ENCODE peak calls at places on chromosomes 12 and 14, in seven cellular contexts. W, U, D, V, T, R and Y are unnamed samples.

GRCh38 chr12:48929551-48929950 is 4.3 kb upstream of the FKBP11 start:
- DNase-seq in R (no peak), D (no peak), V (no peak), W (no peak), U (no peak), T (no peak), Y (no peak)

GRCh38 chr14:69012251-69012953 is 33.3 kb upstream of the ACTN1 start:
- DNase-seq in V (no peak), U (no peak), D (no peak), T (no peak), R (no peak), W (no peak), Y (no peak)

GRCh38 chr14:64684091-64684490 is 20.1 kb upstream of the PLEKHG3 start:
- DNase-seq in U (no peak), R (no peak), T (peak; percentile 65), W (no peak), V (no peak), D (no peak), Y (no peak)

GRCh38 chr14:102927346-102927877 is 4.9 kb downstream of the AMN start:
- DNase-seq in D (no peak), V (peak; percentile 39), R (no peak), U (peak; percentile 73), T (no peak), W (no peak), Y (no peak)

GRCh38 chr12:572532-572899 is 90.7 kb downstream of the NINJ2 start:
- DNase-seq in W (no peak), T (no peak), D (no peak), R (no peak), V (peak; percentile 21), U (peak; percentile 23), Y (no peak)

GRCh38 chr12:110543252-110543959 is 39.7 kb downstream of the PPTC7 start:
- DNase-seq in R (no peak), W (peak; percentile 92), T (peak; percentile 89), D (no peak), V (no peak), U (peak; percentile 91), Y (no peak)

GRCh38 chr12:80807640-80808288 is 91.1 kb downstream of the MYF5 start:
- DNase-seq in W (no peak), T (no peak), D (no peak), V (no peak), R (no peak), U (no peak), Y (no peak)

GRCh38 chr14:99945732-99946651 is 119.2 kb upstream of the EVL start:
- DNase-seq in T (no peak), R (no peak), V (no peak), W (no peak), U (no peak), D (no peak), Y (no peak)

GRCh38 chr14:69002069-69002468 is 23.0 kb upstream of the ACTN1 start:
- DNase-seq in R (peak; percentile 8), D (no peak), W (peak; percentile 56), U (peak; percentile 56), T (no peak), V (no peak), Y (no peak)

GRCh38 chr12:18595406-18595805 is 142.4 kb downstream of the PLCZ1 start:
- DNase-seq in D (no peak), V (no peak), R (no peak), W (no peak), U (no peak), T (no peak), Y (no peak)

GRCh38 chr14:78088941-78089340 is 81.2 kb upstream of the NRXN3 start:
- DNase-seq in R (no peak), W (no peak), U (no peak), T (no peak), D (no peak), V (no peak), Y (no peak)

GRCh38 chr12:101862245-101862644 is 15.1 kb upstream of the DRAM1 start:
- DNase-seq in R (no peak), V (no peak), T (no peak), W (no peak), D (no peak), U (no peak), Y (no peak)

GRCh38 chr12:4909397-4909733 is 340 bp upstream of the KCNA1 start:
- DNase-seq in T (no peak), R (peak; percentile 42), W (no peak), V (no peak), D (no peak), U (no peak), Y (no peak)

GRCh38 chr14:99687284-99688209 is 3.4 kb downstream of the CYP46A1 start:
- DNase-seq in W (no peak), D (peak; percentile 67), R (peak; percentile 28), V (peak; percentile 15), T (no peak), U (no peak), Y (no peak)

GRCh38 chr14:44833376-44833775 is 128.4 kb downstream of the KLHL28 start:
- DNase-seq in U (no peak), W (no peak), R (no peak), V (peak; percentile 24), D (no peak), T (no peak), Y (no peak)

GRCh38 chr12:94553130-94553519 is 93.5 kb upstream of the CEP83 start:
- DNase-seq in U (no peak), T (no peak), R (no peak), D (no peak), V (peak; percentile 51), W (no peak), Y (no peak)

GRCh38 chr12:126898562-126898961 is 1368.4 kb upstream of the TMEM132C start:
- DNase-seq in V (no peak), T (no peak), R (no peak), D (no peak), W (no peak), U (no peak), Y (no peak)

GRCh38 chr12:2958432-2959193 is 584 bp upstream of the TEAD4 start:
- DNase-seq in R (peak; percentile 66), W (peak; percentile 80), V (peak; percentile 33), U (peak; percentile 54), D (no peak), T (peak; percentile 65), Y (peak; percentile 84)

GRCh38 chr12:79174656-79175055 is 310.1 kb downstream of the SYT1 start:
- DNase-seq in T (no peak), V (peak; percentile 42), R (no peak), W (no peak), D (peak; percentile 4), U (no peak), Y (no peak)

GRCh38 chr12:112116232-112117060 is 7.9 kb upstream of the NAA25 start:
- DNase-seq in W (peak; percentile 87), T (peak; percentile 72), R (peak; percentile 60), D (peak; percentile 75), U (peak; percentile 69), V (peak; percentile 23), Y (no peak)

GRCh38 chr14:96051231-96051630 is 12.1 kb downstream of the C14orf132 start:
- DNase-seq in W (no peak), T (no peak), D (no peak), R (no peak), U (no peak), V (no peak), Y (no peak)

GRCh38 chr14:96051642-96052540 is 12.7 kb downstream of the C14orf132 start:
- DNase-seq in V (peak; percentile 12), U (peak; percentile 18), R (no peak), D (peak; percentile 64), W (no peak), T (no peak), Y (no peak)

GRCh38 chr14:96053236-96053599 is 14.1 kb downstream of the C14orf132 start:
- DNase-seq in U (no peak), V (no peak), T (no peak), R (no peak), D (no peak), W (no peak), Y (no peak)

GRCh38 chr14:96053600-96054381 is 14.6 kb downstream of the C14orf132 start:
- DNase-seq in D (no peak), T (no peak), V (no peak), R (no peak), W (peak; percentile 76), U (no peak), Y (no peak)

DNA sequence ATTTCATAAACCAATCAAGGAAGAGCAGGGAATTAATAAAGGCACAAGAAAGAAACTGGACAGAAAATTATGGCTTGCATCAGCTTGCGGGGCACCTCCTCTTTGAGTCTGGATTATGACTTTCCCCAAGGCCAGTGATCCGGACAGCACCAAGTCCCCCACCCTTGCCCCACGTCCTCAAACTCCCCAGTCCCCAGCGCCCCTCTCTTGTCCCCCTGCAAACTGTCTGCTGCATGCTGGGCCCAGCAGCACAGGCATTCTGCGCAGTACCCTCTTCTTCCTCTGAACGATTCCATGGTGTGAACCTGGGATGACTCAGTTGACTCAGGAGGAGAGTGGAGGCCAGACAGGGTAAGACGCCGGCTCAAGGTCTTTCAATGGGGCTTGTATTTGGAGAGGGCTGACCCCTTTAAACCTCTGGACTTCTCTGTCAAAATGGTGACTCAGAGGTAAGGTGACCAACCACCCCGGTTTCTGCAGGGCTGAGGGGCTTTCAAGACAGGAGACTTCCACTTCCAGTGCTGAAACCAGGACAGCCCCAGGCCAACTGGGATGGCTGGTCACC is 13.5 kb downstream of the C14orf132 start:
- DNase-seq in U (no peak), V (no peak), W (no peak), T (no peak), R (no peak), D (no peak), Y (no peak)
- TF ChIP-seq CTCF in U (no peak), V (no peak), W (no peak), T (no peak), R (no peak), D (no peak), Y (no peak)

GRCh38 chr12:47079365-47079893 is at the start of gene PCED1B:
- DNase-seq in W (peak; percentile 76), R (peak; percentile 65), U (peak; percentile 70), V (no peak), D (peak; percentile 38), T (peak; percentile 78), Y (no peak)
- TF ChIP-seq CTCF in W (peak; percentile 52), R (no peak), U (no peak), V (no peak), D (peak; percentile 43), T (peak; percentile 43), Y (peak; percentile 3)

DNA sequence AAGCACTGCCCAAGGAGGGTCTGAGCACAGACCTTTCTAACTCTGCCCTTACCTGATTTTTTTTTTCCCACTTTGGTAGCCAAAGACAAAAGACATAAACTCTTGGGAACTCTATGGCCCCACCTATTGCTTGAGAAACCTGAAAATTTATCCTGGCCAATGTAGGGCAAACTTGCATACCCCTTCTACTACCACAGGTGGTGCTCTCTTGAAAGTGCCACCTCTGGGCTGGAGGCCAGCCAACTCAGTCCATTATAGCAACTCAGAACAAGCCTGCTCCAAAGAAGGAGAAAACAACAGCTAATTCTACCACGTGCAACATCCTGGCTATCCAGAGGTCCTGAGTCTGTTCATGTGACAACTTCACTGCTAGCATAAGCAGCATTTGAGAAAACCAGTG is 55.7 kb upstream of the ABCD2 start:
- DNase-seq in V (peak; percentile 1), U (no peak), W (no peak), T (no peak), D (no peak), R (no peak), Y (no peak)
- TF ChIP-seq CTCF in V (peak; percentile 33), U (no peak), W (no peak), T (no peak), D (no peak), R (no peak), Y (no peak)

DNA sequence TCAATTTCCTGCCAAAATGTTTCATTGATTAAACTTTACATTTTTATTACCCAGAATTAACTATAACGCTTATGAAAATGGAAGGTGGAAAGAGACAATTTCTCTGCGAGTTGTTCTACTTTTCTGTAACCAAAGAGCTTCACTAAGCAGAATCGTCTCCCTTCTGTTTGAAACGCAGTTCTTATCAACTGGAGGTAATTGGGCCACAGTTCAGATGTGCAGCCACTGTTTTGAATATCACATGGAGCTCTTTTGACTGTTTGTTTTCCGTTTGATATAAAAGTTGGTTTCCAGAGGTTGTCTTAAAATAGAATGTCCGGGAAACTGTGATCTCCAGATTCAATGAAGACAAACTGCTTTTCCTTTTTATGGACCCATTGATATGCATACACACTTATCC is 183.3 kb upstream of the SEL1L start:
- DNase-seq in V (no peak), U (no peak), W (no peak), D (no peak), T (no peak), R (no peak), Y (no peak)
- TF ChIP-seq CTCF in V (no peak), U (no peak), W (no peak), D (no peak), T (no peak), R (no peak), Y (no peak)